ENCODE peak calls at places on chromosomes 1 and 21, in four cellular contexts. C is psoas muscle, H is tibial nerve, A is hepatocyte. Q is an unnamed sample. For H3K4me1, the result is how much of the 10 kb centered on the place peaks cover.

GRCh38 chr1:248862695-248863010 is 3.8 kb upstream of the ZNF692 start:
- DNase-seq in A (no peak), H (no peak), C (no peak), Q (no peak)

GRCh38 chr1:99580451-99580850 is 65.5 kb upstream of the PALMD start:
- DNase-seq in H (no peak), A (peak), C (no peak), Q (no peak)

GRCh38 chr1:162367073-162367472 is 9.6 kb downstream of the SPATA46 start:
- DNase-seq in A (no peak), H (no peak), C (no peak), Q (no peak)

GRCh38 chr1:163709636-163710035 is 387.9 kb downstream of the NUF2 start:
- DNase-seq in C (no peak), A (no peak), H (no peak), Q (no peak)

GRCh38 chr1:7352364-7352763 is 418.7 kb upstream of the VAMP3 start:
- DNase-seq in C (no peak), A (no peak), H (no peak), Q (no peak)

GRCh38 chr21:34298797-34299539 is 64.8 kb upstream of the KCNE2 start:
- DNase-seq in A (no peak), H (no peak), C (no peak), Q (no peak)

GRCh38 chr1:96360036-96360795 is 361.4 kb upstream of the PTBP2 start:
- DNase-seq in A (no peak), H (no peak), C (no peak), Q (no peak)

GRCh38 chr1:115980998-115981993 is 5.0 kb downstream of the SLC22A15 start:
- DNase-seq in A (peak), H (no peak), C (no peak), Q (no peak)

GRCh38 chr1:93938461-93939145 is 29.4 kb upstream of the GCLM start:
- DNase-seq in H (no peak), A (no peak), C (no peak), Q (no peak)

GRCh38 chr21:39319814-39320332 is 6.4 kb upstream of the BRWD1 start:
- DNase-seq in H (no peak), A (no peak), C (no peak), Q (no peak)

GRCh38 chr1:162670928-162671663 is 38.8 kb downstream of the DDR2 start:
- DNase-seq in A (no peak), C (no peak), H (no peak), Q (no peak)

GRCh38 chr1:230797376-230798186 is 50.4 kb downstream of the CAPN9 start:
- DNase-seq in H (peak), A (peak), C (peak), Q (peak)

GRCh38 chr1:58317694-58318093 is 228.8 kb downstream of the OMA1 start:
- DNase-seq in C (no peak), H (no peak), A (no peak), Q (no peak)

GRCh38 chr1:164524810-164525209 is 34.2 kb upstream of the PBX1 start:
- DNase-seq in C (no peak), A (no peak), H (no peak), Q (no peak)

GRCh38 chr1:153616144-153616884 is at the start of gene S100A14:
- DNase-seq in A (peak), C (no peak), H (no peak), Q (peak)

GRCh38 chr1:183605904-183606303 is 15.6 kb upstream of the NCF2 start:
- DNase-seq in A (no peak), C (no peak), H (no peak), Q (no peak)

GRCh38 chr1:4648657-4649056 is 5.8 kb upstream of the AJAP1 start:
- DNase-seq in H (no peak), C (no peak), A (no peak), Q (no peak)

GRCh38 chr1:20199840-20200239 is 13.5 kb upstream of the PLA2G2C start:
- DNase-seq in A (no peak), H (no peak), C (no peak), Q (no peak)

GRCh38 chr1:156692958-156693857 is 12.2 kb downstream of the CRABP2 start:
- DNase-seq in H (no peak), A (peak), C (no peak), Q (peak)

DNA sequence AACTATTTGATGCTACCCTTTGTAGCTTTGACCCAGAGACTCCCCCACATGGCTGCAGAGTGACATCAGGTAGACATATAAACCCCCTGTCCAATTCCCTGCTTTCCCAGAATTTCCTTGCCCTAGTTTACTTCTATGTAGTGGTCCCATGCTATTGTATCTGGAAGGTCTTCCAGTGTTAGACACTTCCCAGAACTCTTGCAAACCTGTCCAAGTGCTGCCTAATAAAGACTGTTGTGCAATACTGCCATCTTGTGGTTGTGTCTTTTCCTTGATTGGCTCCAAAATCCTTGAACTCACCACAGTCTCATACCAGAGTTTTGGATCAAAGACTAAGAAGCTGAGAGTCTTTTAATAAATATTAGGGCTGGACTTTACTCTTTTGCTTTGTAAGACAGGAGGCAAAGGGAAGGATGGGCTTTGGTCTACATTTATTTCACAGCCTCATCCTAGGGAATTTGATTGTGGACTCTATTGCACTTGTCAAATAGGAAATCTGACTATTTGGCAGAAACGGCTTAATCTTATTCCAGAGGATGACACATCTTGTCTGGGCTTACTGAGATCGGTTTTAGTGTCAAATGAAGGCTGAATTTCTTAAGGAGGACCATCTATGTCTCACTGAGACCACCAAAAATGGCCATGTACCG is 169.9 kb downstream of the LRRC7 start:
- DNase-seq in A (peak), C (no peak), H (no peak), Q (peak)
- TF ChIP-seq CTCF in A (peak), C (peak), H (peak), Q (no peak)

GRCh38 chr1:21865943-21866628 is 54.0 kb downstream of the LDLRAD2 start:
- DNase-seq in C (no peak), A (peak), H (no peak), Q (no peak)
- H3K4me3 ChIP-seq in C (no peak), A (no peak), H (no peak), Q (no peak)

GRCh38 chr1:42692461-42692860 is 10.2 kb downstream of the YBX1 start:
- DNase-seq in A (peak), C (no peak), H (no peak), Q (no peak)
- H3K4me1 ChIP-seq in A (under half), C (half or more), H (under half), Q (under half)

GRCh38 chr1:175023043-175023921 is at the start of gene MRPS14:
- DNase-seq in H (peak), C (peak), A (peak), Q (peak)
- TF ChIP-seq CTCF in H (no peak), C (no peak), A (no peak), Q (no peak)

GRCh38 chr1:66359815-66360214 is 174.1 kb upstream of the SGIP1 start:
- DNase-seq in H (no peak), C (no peak), A (no peak), Q (no peak)

GRCh38 chr1:66360285-66360724 is 173.6 kb upstream of the SGIP1 start:
- DNase-seq in A (no peak), H (no peak), C (no peak), Q (no peak)

GRCh38 chr1:66355756-66356155 is 178.2 kb upstream of the SGIP1 start:
- DNase-seq in A (no peak), H (no peak), C (no peak), Q (no peak)

GRCh38 chr1:66356605-66357004 is 177.3 kb upstream of the SGIP1 start:
- DNase-seq in H (no peak), C (no peak), A (no peak), Q (no peak)

DNA sequence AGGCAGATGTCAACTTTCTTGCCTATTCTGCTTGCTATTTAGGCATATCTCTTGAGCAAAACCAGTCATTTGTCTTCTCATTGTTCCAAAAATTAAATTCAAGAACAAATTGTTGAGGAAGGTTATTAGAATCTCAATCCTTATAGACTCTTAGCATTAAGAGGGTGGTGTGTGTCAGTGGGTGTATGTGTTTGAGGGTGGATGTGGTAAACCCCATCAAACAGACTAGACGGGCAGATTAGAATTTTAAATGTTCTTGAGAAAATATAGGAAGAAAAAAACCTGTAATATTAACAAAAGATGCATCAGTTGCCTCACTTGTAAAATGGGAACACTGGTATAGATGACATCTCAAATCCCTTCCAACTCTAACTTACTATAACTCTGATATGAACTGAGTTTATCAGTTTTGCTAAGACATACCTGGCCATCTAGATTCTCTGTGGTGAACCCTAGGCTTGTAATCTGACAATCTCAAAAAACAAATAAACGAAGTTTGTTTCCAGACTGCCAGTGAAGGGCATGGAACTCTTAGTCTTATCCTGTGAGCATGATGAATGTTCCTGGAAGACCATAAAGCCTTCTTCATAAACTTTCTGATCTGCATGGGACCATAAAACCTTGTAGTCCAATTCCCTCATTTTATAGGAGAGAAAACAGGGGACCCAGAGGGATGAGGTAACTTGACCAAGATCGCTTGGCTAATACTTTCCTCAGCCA is 176.3 kb upstream of the SGIP1 start:
- DNase-seq in C (no peak), A (no peak), H (no peak), Q (no peak)
- H3K4me3 ChIP-seq in C (no peak), A (no peak), H (no peak), Q (no peak)

DNA sequence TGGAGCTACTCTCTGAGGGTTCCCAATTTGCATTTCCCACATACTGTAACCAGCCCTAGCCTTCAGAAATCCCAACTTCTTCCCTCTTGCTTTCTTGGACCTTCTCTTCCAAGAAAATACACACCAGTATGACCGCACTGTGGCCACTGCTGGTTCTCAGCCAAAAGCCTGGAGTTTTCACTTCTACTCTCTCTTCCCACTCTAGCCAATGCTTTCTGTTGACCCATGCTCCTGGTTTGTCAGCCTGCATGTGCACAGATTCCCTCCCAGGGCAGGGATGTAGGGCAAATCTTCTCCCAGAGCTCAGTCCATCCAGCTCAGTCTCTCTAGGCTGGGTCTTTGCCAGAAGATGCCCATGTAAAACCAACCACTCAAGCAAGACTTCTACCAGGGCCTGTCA is 652 bp downstream of the SLAMF1 start:
- DNase-seq in C (no peak), A (no peak), H (no peak), Q (no peak)
- H3K4me1 ChIP-seq in C (under half), A (under half), H (under half), Q (under half)

GRCh38 chr1:208526726-208527125 is 282.5 kb upstream of the PLXNA2 start:
- DNase-seq in H (no peak), A (no peak), C (no peak), Q (peak)

GRCh38 chr1:208523007-208523406 is 278.8 kb upstream of the PLXNA2 start:
- DNase-seq in A (no peak), H (no peak), C (no peak), Q (no peak)

GRCh38 chr1:208524376-208524775 is 280.2 kb upstream of the PLXNA2 start:
- DNase-seq in H (no peak), C (no peak), A (no peak), Q (peak)

GRCh38 chr1:208525417-208525816 is 281.2 kb upstream of the PLXNA2 start:
- DNase-seq in A (no peak), C (no peak), H (no peak), Q (no peak)

GRCh38 chr1:208524920-208525319 is 280.7 kb upstream of the PLXNA2 start:
- DNase-seq in A (no peak), H (no peak), C (no peak), Q (peak)
- TF ChIP-seq CTCF in A (no peak), H (no peak), C (no peak), Q (no peak)

GRCh38 chr1:227574926-227575325 is 11.6 kb downstream of the ZNF678 start:
- DNase-seq in H (no peak), C (no peak), A (no peak), Q (no peak)

GRCh38 chr1:227576152-227576551 is 12.8 kb downstream of the ZNF678 start:
- DNase-seq in C (no peak), A (no peak), H (no peak), Q (no peak)

GRCh38 chr1:227583354-227583753 is 20.0 kb downstream of the ZNF678 start:
- DNase-seq in C (no peak), A (no peak), H (no peak), Q (no peak)

GRCh38 chr1:227572752-227573151 is 9.4 kb downstream of the ZNF678 start:
- DNase-seq in H (no peak), A (no peak), C (no peak), Q (no peak)

DNA sequence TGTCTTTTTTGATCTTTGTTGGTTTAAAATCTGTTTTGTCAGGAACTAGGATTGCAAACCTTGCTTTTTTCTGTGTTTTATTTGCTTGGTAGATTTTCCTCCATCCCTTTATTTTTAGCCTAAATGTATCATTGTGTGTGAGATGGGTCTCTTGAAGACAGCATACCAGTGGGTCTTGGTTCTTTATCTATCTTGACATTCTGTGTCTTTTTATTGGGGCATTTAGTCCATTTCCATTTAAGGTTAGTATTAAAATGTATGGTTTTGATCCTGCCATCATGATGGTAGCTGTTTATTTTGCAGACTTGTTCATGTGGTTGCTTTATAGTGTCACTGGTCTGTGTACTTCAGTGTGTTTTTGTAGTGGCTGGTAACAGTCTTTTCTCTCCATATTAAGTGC is 14.1 kb downstream of the ZNF678 start:
- DNase-seq in A (no peak), H (no peak), C (no peak), Q (no peak)
- H3K4me3 ChIP-seq in A (no peak), H (no peak), C (no peak), Q (no peak)

GRCh38 chr1:204302769-204303168 is 57.0 kb downstream of the PLEKHA6 start:
- DNase-seq in A (no peak), H (no peak), C (no peak), Q (no peak)

GRCh38 chr1:204307334-204307883 is 52.3 kb downstream of the PLEKHA6 start:
- DNase-seq in H (no peak), C (no peak), A (peak), Q (peak)

GRCh38 chr1:204306076-204306475 is 53.7 kb downstream of the PLEKHA6 start:
- DNase-seq in C (no peak), H (no peak), A (no peak), Q (no peak)

GRCh38 chr1:204301171-204301957 is 58.4 kb downstream of the PLEKHA6 start:
- DNase-seq in H (no peak), C (peak), A (no peak), Q (no peak)

DNA sequence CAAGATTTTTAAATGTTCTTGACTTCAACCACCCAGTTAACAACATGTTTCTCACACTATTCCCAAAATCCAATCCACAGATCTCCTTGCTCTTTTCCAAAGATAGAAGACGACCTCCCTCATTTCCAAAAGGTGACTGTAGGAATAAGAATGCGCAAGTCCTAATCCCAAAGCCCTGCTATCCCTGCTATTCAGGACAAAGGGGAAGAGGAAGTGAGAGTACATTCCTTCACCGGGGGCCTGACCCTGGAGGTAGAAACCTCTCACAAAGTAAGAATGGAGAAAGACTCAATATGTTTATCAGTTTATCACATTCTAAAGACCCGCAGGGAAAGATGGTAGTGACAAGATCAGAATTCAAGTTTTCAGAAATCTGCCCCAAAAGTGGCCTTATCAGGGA is 55.7 kb downstream of the PLEKHA6 start:
- DNase-seq in A (no peak), C (no peak), H (no peak), Q (no peak)
- H3K4me1 ChIP-seq in A (under half), C (under half), H (under half), Q (under half)

GRCh38 chr1:11735854-11736745 is at the start of gene AGTRAP:
- DNase-seq in A (peak), C (peak), H (peak), Q (peak)
- TF ChIP-seq CTCF in A (no peak), C (no peak), H (no peak), Q (no peak)